ENCODE peak calls at places on chromosomes 11 and 22, in seven cellular contexts. S is HCT116, G is OCI-LY7, Q is SK-N-SH, R is neural progenitor cell, F is hepatocyte, B is GM23248. E is an unnamed sample.

GRCh38 chr11:31355131-31355530 is 14.4 kb downstream of the DCDC1 start:
- DNase-seq in S (no peak), G (no peak), Q (no peak), R (no peak), F (no peak), B (peak; percentile 36), E (no peak)

GRCh38 chr11:70206226-70206785 is 3.2 kb downstream of the FADD start:
- DNase-seq in S (no peak), G (no peak), Q (no peak), R (no peak), F (no peak), B (no peak), E (no peak)

GRCh38 chr11:123478352-123478986 is 48.4 kb downstream of the GRAMD1B start:
- DNase-seq in S (peak; percentile 77), G (peak; percentile 67), Q (peak; percentile 76), R (peak; percentile 83), F (peak; percentile 82), B (peak; percentile 90), E (peak; percentile 92)

GRCh38 chr11:433641-434040 is 8.2 kb downstream of the ANO9 start:
- DNase-seq in S (no peak), G (no peak), Q (peak; percentile 28), R (no peak), F (no peak), B (no peak), E (no peak)

GRCh38 chr11:17564687-17565042 is 17.6 kb downstream of the OTOG start:
- DNase-seq in S (no peak), G (no peak), Q (no peak), R (peak; percentile 20), F (no peak), B (no peak), E (peak; percentile 64)

GRCh38 chr11:86696004-86696403 is 23.6 kb upstream of the ME3 start:
- DNase-seq in S (peak; percentile 27), G (no peak), Q (no peak), R (no peak), F (peak; percentile 44), B (peak; percentile 92), E (no peak)

GRCh38 chr11:30218278-30218677 is 12.5 kb upstream of the FSHB start:
- DNase-seq in S (no peak), G (no peak), Q (no peak), R (no peak), F (no peak), B (no peak), E (no peak)

GRCh38 chr11:69475141-69475865 is 6.2 kb upstream of the LINC01488 start:
- DNase-seq in S (no peak), G (no peak), Q (no peak), R (no peak), F (no peak), B (no peak), E (no peak)

GRCh38 chr11:12303431-12304149 is 73.8 kb upstream of the PARVA start:
- DNase-seq in S (no peak), G (no peak), Q (no peak), R (no peak), F (no peak), B (peak; percentile 61), E (no peak)

GRCh38 chr11:37657645-37658044 is 1059.6 kb upstream of the RAG2 start:
- DNase-seq in S (no peak), G (no peak), Q (peak; percentile 1), R (no peak), F (no peak), B (no peak), E (no peak)

GRCh38 chr11:82756765-82757650 is 23.3 kb upstream of the FAM181B start:
- DNase-seq in S (no peak), G (peak; percentile 3), Q (no peak), R (no peak), F (no peak), B (no peak), E (no peak)

GRCh38 chr22:49333206-49333605 is 494.5 kb downstream of the BRD1 start:
- DNase-seq in S (no peak), G (no peak), Q (no peak), R (no peak), F (no peak), B (no peak), E (no peak)
- TF ChIP-seq EZH2phosphoT487 in S (no peak), G (no peak), Q (no peak), R (no peak), F (no peak), B (no peak), E (no peak)

GRCh38 chr11:35682230-35683195 is 19.9 kb downstream of the TRIM44 start:
- DNase-seq in S (no peak), G (no peak), Q (peak; percentile 49), R (peak; percentile 41), F (peak; percentile 47), B (peak; percentile 30), E (peak; percentile 29)
- TF ChIP-seq EZH2phosphoT487 in S (no peak), G (no peak), Q (no peak), R (no peak), F (no peak), B (no peak), E (no peak)

DNA sequence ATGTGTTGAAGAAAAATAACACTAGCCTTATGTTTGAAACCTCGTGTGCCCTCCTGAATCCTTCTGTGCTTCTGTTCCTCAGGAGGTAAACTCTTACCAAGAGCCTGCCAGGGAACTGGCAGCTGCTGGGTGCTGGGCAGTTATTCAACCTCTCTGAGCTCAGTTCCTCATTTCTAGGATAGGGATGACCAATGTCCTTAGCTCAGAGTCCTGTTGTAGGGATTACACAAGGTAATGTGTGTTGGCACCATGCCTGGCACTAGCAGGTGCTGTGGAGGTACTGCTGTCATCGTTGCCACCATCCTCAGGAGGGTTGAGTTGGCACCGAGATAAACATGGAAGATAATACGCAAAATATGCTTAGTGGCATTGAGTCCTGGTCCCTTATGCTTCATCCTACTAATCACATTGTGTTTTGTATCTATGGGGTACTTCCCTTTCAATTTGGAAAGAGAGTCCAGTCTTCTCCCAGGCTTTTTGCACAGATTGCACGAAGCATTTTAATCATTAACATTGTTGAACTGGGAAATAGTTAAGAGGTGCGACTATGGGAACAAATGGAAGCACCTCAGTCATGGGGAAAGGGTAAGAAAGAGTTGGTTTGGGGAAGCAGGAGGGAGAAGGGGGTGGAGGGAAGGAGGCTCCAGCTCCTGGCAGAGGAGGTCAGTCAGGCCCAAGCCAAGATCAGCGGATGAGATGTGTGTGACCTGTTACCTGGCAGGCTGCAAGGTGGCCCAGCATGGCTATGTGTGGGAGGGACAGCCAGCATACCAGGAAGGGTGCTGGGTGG is 56.7 kb downstream of the CABIN1 start:
- DNase-seq in S (no peak), G (peak; percentile 25), Q (no peak), R (no peak), F (no peak), B (no peak), E (no peak)
- TF ChIP-seq EZH2phosphoT487 in S (no peak), G (no peak), Q (no peak), R (no peak), F (no peak), B (no peak), E (no peak)

DNA sequence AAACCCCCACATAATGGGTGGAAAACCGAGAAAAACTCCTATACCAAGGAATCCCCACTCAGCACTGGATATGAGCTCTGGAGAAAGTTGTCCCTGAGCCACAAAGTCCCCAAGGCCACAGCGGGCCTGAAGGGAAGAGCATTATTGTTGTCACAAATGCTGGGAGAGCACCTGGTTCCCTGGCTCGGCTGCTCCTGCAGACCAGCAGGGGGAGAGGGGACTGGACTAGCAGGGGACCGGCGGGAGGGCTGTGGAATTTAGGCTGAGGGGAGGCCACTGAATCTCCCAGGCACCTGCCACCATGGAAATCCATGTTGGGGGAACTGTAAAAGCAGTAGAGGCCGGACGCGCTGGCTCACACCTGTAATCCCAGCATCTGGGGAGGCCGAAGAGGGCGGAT is 7.0 kb downstream of the PC start:
- DNase-seq in S (no peak), G (no peak), Q (no peak), R (peak; percentile 35), F (no peak), B (no peak), E (peak; percentile 69)
- TF ChIP-seq EZH2phosphoT487 in S (no peak), G (no peak), Q (no peak), R (no peak), F (no peak), B (no peak), E (no peak)

DNA sequence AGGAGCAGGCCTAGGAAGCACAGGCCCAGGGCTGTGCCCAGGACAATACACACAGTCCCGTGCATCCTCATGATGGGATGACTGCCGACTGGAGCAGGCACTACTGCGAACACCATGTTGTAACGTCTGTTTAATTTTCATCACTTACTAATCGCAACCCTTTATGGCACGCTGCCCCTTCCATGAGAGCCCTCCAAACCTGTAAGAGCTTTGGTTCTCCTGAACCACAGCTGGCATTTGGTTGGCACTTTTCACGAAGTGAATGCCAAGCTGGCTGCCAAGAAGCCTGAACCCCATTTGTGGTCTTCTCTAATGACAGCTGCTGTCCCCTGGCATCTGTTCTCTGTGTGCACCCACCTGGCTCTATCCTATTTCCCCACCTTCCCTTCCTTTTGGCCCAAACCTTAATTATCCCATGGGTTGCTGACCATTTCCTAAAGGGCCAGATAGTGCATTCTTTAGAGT is 36.5 kb downstream of the APOL1 start:
- DNase-seq in S (no peak), G (no peak), Q (no peak), R (no peak), F (no peak), B (no peak), E (no peak)
- TF ChIP-seq EZH2phosphoT487 in S (no peak), G (no peak), Q (no peak), R (no peak), F (no peak), B (no peak), E (no peak)

GRCh38 chr22:20777420-20778177 is 3.7 kb downstream of the SERPIND1 start:
- DNase-seq in S (peak; percentile 70), G (no peak), Q (no peak), R (no peak), F (peak; percentile 84), B (peak; percentile 87), E (no peak)

GRCh38 chr22:20782083-20782482 is 8.2 kb downstream of the SERPIND1 start:
- DNase-seq in S (no peak), G (no peak), Q (no peak), R (no peak), F (no peak), B (no peak), E (no peak)

GRCh38 chr22:20779014-20779812 is 5.3 kb downstream of the SERPIND1 start:
- DNase-seq in S (no peak), G (no peak), Q (no peak), R (no peak), F (no peak), B (no peak), E (no peak)

GRCh38 chr22:20781272-20781990 is 7.5 kb downstream of the SERPIND1 start:
- DNase-seq in S (no peak), G (no peak), Q (no peak), R (no peak), F (no peak), B (peak; percentile 38), E (no peak)

GRCh38 chr22:20779813-20780148 is 5.9 kb downstream of the SERPIND1 start:
- DNase-seq in S (no peak), G (no peak), Q (no peak), R (no peak), F (no peak), B (no peak), E (no peak)
- TF ChIP-seq EZH2phosphoT487 in S (no peak), G (no peak), Q (no peak), R (no peak), F (no peak), B (no peak), E (no peak)

DNA sequence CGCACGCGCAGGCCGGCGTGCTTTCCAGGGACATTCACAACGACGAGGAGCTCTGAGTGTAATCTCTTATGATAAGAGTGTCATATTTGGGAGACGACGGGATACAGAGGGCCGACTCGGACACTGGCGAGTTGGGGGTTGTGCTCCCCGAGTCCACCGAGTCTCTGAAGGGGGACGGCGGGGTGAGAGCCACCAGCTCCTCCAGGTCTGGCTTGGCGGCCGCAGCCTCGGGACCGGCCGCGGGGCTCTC is 170.9 kb upstream of the CTSC start:
- DNase-seq in S (no peak), G (no peak), Q (no peak), R (no peak), F (peak; percentile 8), B (no peak), E (no peak)
- TF ChIP-seq EZH2phosphoT487 in S (no peak), G (no peak), Q (no peak), R (peak; percentile 32), F (no peak), B (no peak), E (no peak)

E was measured in GM23338.